ENCODE peak calls at places on chromosomes 13 and 19, in four cellular contexts. L is uterus, J is fibroblast of mammary gland, F is PC-3. Z is an unnamed sample.
A peak's percentile ranks its signal among the peaks of the same experiment; 100 is the strongest.

GRCh38 chr13:60755380-60756163 is 358.6 kb downstream of the TDRD3 start:
- DNase-seq in L (no peak), J (no peak), F (peak; percentile 18), Z (no peak)

GRCh38 chr19:54875506-54875905 is 1.5 kb downstream of the FCAR start:
- DNase-seq in L (no peak), J (no peak), F (no peak), Z (no peak)

GRCh38 chr13:70613295-70613694 is 505.0 kb upstream of the KLHL1 start:
- DNase-seq in L (no peak), J (no peak), F (peak; percentile 35), Z (no peak)

GRCh38 chr19:58054792-58055482 is 4.1 kb upstream of the ZNF135 start:
- DNase-seq in L (peak; percentile 34), J (peak; percentile 24), F (no peak), Z (peak; percentile 26)

GRCh38 chr19:31356587-31357314 is 7.5 kb upstream of the TSHZ3 start:
- DNase-seq in L (no peak), J (no peak), F (no peak), Z (no peak)

GRCh38 chr19:33395561-33396550 is 22.3 kb downstream of the CEBPG start:
- DNase-seq in L (peak; percentile 80), J (peak; percentile 49), F (no peak), Z (no peak)

GRCh38 chr13:41017744-41018582 is 1.2 kb downstream of the ELF1 start:
- DNase-seq in L (no peak), J (no peak), F (peak; percentile 59), Z (no peak)

GRCh38 chr13:51626749-51627148 is 42.5 kb downstream of the WDFY2 start:
- DNase-seq in L (no peak), J (no peak), F (no peak), Z (no peak)

GRCh38 chr19:10305139-10305806 is 4.3 kb downstream of the ZGLP1 start:
- DNase-seq in L (no peak), J (peak; percentile 60), F (no peak), Z (no peak)

GRCh38 chr19:19033176-19033425 is 216 bp downstream of the SUGP2 start:
- DNase-seq in L (no peak), J (no peak), F (no peak), Z (no peak)

GRCh38 chr19:14550201-14550754 is 20.9 kb downstream of the TECR start:
- DNase-seq in L (no peak), J (peak; percentile 35), F (peak; percentile 50), Z (peak; percentile 53)

GRCh38 chr19:47253970-47254369 is 2.4 kb upstream of the CCDC9 start:
- DNase-seq in L (no peak), J (no peak), F (no peak), Z (no peak)

GRCh38 chr13:35824825-35825224 is 306.4 kb downstream of the DCLK1 start:
- DNase-seq in L (no peak), J (no peak), F (no peak), Z (no peak)

GRCh38 chr13:94784066-94784465 is 71.7 kb upstream of the SOX21 start:
- DNase-seq in L (no peak), J (peak; percentile 17), F (no peak), Z (no peak)

GRCh38 chr19:58366576-58367430 is 4.3 kb upstream of the ZNF497 start:
- DNase-seq in L (no peak), J (no peak), F (no peak), Z (no peak)

GRCh38 chr19:2952953-2953481 is 8.2 kb upstream of the ZNF77 start:
- DNase-seq in L (no peak), J (peak; percentile 38), F (peak; percentile 89), Z (no peak)

GRCh38 chr13:99124695-99125334 is 75.8 kb upstream of the UBAC2 start:
- DNase-seq in L (no peak), J (peak; percentile 64), F (peak; percentile 67), Z (peak; percentile 62)

DNA sequence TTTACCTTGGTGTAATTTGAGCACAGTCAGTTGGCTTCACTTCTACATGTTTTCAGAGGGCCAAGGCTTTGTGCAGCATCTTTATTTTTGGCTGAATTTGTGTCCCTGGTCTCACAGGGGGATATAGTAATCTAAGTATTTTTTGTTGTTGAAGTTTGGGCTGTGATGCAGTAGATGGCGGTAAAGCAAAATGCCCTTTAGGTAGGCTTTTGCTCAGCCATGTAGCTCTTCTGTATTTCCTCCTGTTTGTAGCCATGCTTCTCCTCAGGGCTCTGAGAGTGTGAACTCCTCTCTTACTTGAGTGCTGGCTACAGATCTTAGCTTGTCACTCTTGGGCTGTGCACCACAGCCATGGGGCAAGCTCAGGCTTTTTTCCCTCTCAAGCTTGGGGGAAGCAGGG is 328.6 kb downstream of the SLITRK5 start:
- DNase-seq in L (no peak), J (peak; percentile 22), F (no peak), Z (no peak)
- TF ChIP-seq CTCF in L (no peak), J (peak; percentile 27), F (no peak), Z (no peak)

DNA sequence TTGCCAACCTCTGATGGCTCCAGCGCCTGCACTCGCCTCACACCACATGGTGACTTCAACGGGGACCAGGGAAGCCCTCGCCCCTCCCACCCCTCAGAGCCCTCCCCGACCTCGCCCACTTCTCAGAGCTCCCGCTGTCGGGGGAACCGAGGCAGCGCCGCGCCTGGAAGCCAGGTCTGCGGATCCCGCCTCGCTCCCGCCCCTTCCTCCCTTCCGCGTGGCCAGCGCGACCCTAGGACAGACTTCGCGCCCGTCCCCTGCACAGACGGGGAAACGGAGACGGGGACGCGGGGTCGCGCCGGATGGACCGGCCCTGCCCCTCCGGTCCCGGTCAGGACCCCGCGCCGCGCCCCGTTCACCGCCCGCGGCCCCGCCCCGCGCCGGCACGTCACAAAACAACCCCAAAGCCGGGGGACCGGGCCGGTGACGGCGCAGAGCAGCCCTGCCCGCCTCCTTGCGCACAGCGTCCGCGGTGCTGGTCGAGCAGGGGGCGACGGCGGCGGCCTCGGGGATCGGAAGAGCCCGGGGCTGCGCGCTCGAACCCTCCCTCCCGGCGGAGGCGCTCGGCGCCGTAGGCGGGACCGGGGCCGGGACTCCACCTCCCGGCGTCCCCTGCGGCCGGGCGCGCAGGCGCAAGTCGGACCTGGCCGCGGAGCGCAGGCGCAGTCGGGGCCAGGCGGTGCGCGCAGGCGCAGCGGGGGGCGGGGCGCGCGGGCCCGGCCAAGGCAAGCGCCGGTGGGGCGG is 379 bp upstream of the CDC34 start:
- DNase-seq in L (peak; percentile 73), J (peak; percentile 72), F (peak; percentile 81), Z (peak; percentile 99)
- TF ChIP-seq CTCF in L (no peak), J (no peak), F (no peak), Z (peak; percentile 5)

GRCh38 chr13:42816538-42816937 is 35.2 kb downstream of the FAM216B start:
- DNase-seq in L (no peak), J (no peak), F (no peak), Z (no peak)
- TF ChIP-seq CTCF in L (no peak), J (peak; percentile 29), F (peak; percentile 27), Z (no peak)

DNA sequence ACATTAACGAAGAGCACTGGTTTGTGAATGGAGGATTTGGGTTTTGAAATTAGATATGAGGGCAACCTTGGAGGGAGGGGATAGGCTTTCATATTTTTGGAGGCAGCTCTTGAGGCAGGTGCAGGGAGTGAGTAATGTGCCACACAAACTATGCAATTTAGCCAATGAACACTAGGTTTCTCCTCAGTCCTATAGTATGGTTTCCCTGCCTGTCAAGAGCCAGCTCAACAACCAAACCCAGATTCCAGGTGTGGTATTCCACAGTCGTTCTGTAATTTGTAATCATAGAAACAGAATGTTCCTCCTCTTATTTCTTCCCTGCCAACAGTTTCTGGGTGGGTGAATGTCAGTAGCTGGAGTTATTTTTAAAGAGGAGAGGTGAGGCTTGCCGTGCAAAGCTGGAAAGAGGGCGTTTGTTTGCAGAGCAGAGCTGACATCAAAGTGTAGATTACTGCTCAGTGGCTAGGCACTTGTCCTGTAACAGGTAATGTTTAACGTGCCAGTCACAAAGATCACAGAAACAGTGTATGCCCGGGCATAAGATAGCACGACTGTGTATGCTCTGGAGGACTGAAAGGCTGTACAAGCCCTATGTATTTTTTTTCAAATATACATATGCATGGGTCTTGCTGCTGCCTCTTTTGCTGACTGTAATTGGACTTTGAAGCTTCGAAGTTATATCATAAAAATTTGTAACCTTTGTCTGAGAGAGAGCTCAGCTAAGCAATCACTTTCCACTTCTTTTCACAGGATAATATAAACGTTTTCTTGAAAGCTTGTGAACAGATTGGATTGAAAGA is 124.3 kb downstream of the LMO7 start:
- DNase-seq in L (no peak), J (peak; percentile 45), F (peak; percentile 76), Z (peak; percentile 12)
- TF ChIP-seq CTCF in L (no peak), J (peak; percentile 13), F (peak; percentile 33), Z (no peak)

GRCh38 chr19:15634105-15634504 is 6.6 kb upstream of the CYP4F3 start:
- DNase-seq in L (no peak), J (no peak), F (no peak), Z (no peak)

GRCh38 chr19:15633122-15633521 is 7.6 kb upstream of the CYP4F3 start:
- DNase-seq in L (no peak), J (no peak), F (no peak), Z (no peak)

GRCh38 chr19:15629003-15629880 is 11.5 kb upstream of the CYP4F3 start:
- DNase-seq in L (peak; percentile 58), J (peak; percentile 40), F (peak; percentile 80), Z (peak; percentile 90)

GRCh38 chr19:15635016-15635805 is 5.5 kb upstream of the CYP4F3 start:
- DNase-seq in L (no peak), J (no peak), F (no peak), Z (no peak)

DNA sequence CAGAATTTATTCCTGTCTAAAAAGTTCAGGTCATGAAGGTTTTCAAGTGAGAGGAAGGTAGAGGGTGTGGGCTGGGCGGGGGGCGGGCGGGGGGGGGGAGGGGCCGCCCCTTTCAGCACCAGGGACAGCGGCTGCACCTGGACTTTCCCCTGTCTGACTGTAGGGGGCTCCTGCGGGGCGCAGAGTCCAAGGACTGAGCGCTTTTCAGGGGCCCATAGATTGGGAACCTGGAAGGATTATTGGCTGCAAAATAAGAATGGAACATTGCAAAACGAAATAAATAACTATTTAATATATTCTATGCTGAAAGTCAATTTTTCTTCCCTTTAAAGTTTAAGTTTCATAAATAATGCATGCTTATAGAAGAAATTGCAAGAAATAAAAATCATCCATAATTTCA is 8.9 kb upstream of the CYP4F3 start:
- DNase-seq in L (no peak), J (peak; percentile 1), F (peak; percentile 43), Z (peak; percentile 49)
- TF ChIP-seq CTCF in L (no peak), J (peak; percentile 40), F (peak; percentile 59), Z (peak; percentile 15)

DNA sequence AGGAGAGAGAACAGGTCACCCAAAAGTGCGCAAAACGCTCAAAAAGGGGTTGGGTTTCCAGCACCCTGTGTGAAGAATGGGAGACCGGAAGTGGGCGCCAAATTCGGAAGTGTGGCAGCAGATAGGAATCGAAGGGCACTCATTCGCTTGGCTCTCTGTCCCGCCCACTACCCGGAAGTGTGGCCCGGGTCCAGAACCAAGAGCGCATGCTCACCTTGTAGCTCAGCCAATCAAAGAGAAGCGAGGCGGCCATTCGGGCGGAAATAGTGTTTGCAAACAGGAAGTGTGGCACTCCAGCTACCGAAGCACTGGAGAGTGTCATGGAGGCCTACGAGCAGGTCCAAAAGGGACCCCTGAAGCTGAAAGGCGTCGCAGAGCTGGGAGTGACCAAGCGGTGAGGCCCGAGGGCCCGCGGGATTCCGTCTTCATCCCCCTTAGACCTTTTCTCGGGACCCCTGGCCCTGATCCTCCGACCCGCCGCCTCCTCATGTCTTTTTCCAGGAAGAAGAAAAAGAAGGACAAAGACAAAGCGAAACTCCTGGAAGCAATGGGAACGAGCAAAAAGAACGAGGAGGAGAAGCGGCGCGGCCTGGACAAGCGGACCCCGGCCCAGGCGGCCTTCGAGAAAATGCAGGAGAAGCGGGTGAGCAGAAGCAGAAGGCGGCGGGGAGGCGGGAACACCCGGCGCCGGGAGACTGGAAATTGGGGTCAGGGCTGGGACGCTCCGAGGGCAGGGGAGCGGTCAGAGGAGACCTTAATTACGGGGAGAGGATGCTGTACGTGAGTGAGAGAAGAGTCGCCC is at the start of gene FAM32A:
- DNase-seq in L (peak; percentile 99), J (peak; percentile 98), F (peak; percentile 99), Z (peak; percentile 98)
- TF ChIP-seq CTCF in L (peak; percentile 29), J (peak; percentile 15), F (no peak), Z (no peak)

GRCh38 chr13:47455581-47455980 is 545.5 kb downstream of the SUCLA2 start:
- DNase-seq in L (no peak), J (peak; percentile 52), F (peak; percentile 51), Z (no peak)
- TF ChIP-seq CTCF in L (no peak), J (peak; percentile 22), F (peak; percentile 55), Z (no peak)

Z was measured in GM13976.